ENCODE peak calls at places on chromosomes 7 and 10, in six cellular contexts. O is nephron progenitor cell, Z is endothelial cell, C is pancreas, J is endothelial cell of umbilical vein, D is Calu3. M is an unnamed sample.

GRCh38 chr10:118610577-118610976 is 15.1 kb upstream of the PRLHR start:
- DNase-seq in Z (no peak), J (no peak), D (no peak), C (no peak), O (no peak), M (no peak)

GRCh38 chr7:131056007-131056406 is 271.7 kb upstream of the MKLN1 start:
- DNase-seq in Z (no peak), O (no peak), J (no peak), D (no peak), C (no peak), M (no peak)

GRCh38 chr10:1136268-1136667 is 80.1 kb downstream of the WDR37 start:
- DNase-seq in Z (no peak), O (no peak), D (no peak), J (no peak), C (no peak), M (no peak)

GRCh38 chr10:80408198-80409085 is at the start of gene PRXL2A:
- DNase-seq in C (peak; percentile 92), D (peak; percentile 96), J (peak; percentile 90), Z (peak; percentile 91), O (peak; percentile 97), M (peak; percentile 95)

GRCh38 chr10:104318810-104319684 is 19.2 kb downstream of the ITPRIP start:
- DNase-seq in D (no peak), C (no peak), Z (no peak), J (no peak), O (no peak), M (no peak)

GRCh38 chr7:35241431-35241830 is 12.5 kb downstream of the TBX20 start:
- DNase-seq in C (no peak), Z (no peak), J (no peak), D (no peak), O (no peak), M (no peak)

GRCh38 chr7:99396914-99397631 is 11.3 kb downstream of the PDAP1 start:
- DNase-seq in C (no peak), O (no peak), Z (no peak), D (no peak), J (no peak), M (no peak)

GRCh38 chr7:45709168-45710034 is 135.2 kb downstream of the ADCY1 start:
- DNase-seq in C (no peak), O (no peak), D (no peak), J (no peak), Z (no peak), M (no peak)

GRCh38 chr10:81502677-81503359 is 372.2 kb upstream of the NRG3 start:
- DNase-seq in J (no peak), D (no peak), C (peak; percentile 64), O (no peak), Z (no peak), M (no peak)

GRCh38 chr7:137269240-137269639 is 74.3 kb downstream of the PTN start:
- DNase-seq in J (no peak), D (no peak), Z (no peak), C (no peak), O (no peak), M (no peak)

GRCh38 chr7:157012113-157012547 is 1.7 kb upstream of the MNX1 start:
- DNase-seq in D (no peak), O (no peak), J (no peak), C (no peak), Z (no peak), M (no peak)

GRCh38 chr10:33102071-33102470 is 144.0 kb upstream of the ITGB1 start:
- DNase-seq in O (no peak), C (no peak), J (no peak), Z (no peak), D (no peak), M (no peak)

GRCh38 chr10:106224676-106225075 is 939.8 kb downstream of the SORCS1 start:
- DNase-seq in D (no peak), O (no peak), Z (no peak), J (no peak), C (no peak), M (no peak)

GRCh38 chr10:48252354-48252650 is 22.2 kb downstream of the FRMPD2 start:
- DNase-seq in D (no peak), C (no peak), Z (no peak), J (no peak), O (no peak), M (no peak)

GRCh38 chr10:48249763-48250351 is 24.6 kb downstream of the FRMPD2 start:
- DNase-seq in O (no peak), Z (no peak), J (no peak), C (no peak), D (no peak), M (no peak)

GRCh38 chr10:48251152-48251524 is 23.4 kb downstream of the FRMPD2 start:
- DNase-seq in C (no peak), J (no peak), Z (no peak), D (no peak), O (no peak), M (no peak)

GRCh38 chr10:48253970-48254657 is 20.4 kb downstream of the FRMPD2 start:
- DNase-seq in Z (no peak), D (no peak), O (no peak), J (peak; percentile 78), C (no peak), M (no peak)

GRCh38 chr10:48251525-48252353 is 22.8 kb downstream of the FRMPD2 start:
- DNase-seq in C (no peak), Z (no peak), D (peak; percentile 17), O (peak; percentile 51), J (no peak), M (no peak)
- TF ChIP-seq CTCF in C (no peak), Z (no peak), D (no peak), O (no peak), J (no peak), M (no peak)

GRCh38 chr10:97117372-97117771 is 68.4 kb downstream of the SLIT1 start:
- DNase-seq in D (peak; percentile 30), Z (no peak), J (peak; percentile 17), C (no peak), O (no peak), M (no peak)
- TF ChIP-seq CTCF in D (peak; percentile 32), Z (peak; percentile 16), J (no peak), C (no peak), O (no peak), M (no peak)

GRCh38 chr10:48658243-48658888 is 26.3 kb upstream of the WDFY4 start:
- DNase-seq in D (peak; percentile 76), C (peak; percentile 86), J (peak; percentile 61), O (peak; percentile 85), Z (peak; percentile 82), M (peak; percentile 80)

GRCh38 chr10:48656928-48657327 is 27.7 kb upstream of the WDFY4 start:
- DNase-seq in D (no peak), O (no peak), C (peak; percentile 62), J (no peak), Z (no peak), M (no peak)

GRCh38 chr10:48661441-48661840 is 23.2 kb upstream of the WDFY4 start:
- DNase-seq in O (no peak), Z (no peak), D (no peak), J (no peak), C (no peak), M (no peak)

GRCh38 chr10:48658889-48659269 is 25.8 kb upstream of the WDFY4 start:
- DNase-seq in C (peak; percentile 54), J (no peak), Z (no peak), O (no peak), D (no peak), M (no peak)

DNA sequence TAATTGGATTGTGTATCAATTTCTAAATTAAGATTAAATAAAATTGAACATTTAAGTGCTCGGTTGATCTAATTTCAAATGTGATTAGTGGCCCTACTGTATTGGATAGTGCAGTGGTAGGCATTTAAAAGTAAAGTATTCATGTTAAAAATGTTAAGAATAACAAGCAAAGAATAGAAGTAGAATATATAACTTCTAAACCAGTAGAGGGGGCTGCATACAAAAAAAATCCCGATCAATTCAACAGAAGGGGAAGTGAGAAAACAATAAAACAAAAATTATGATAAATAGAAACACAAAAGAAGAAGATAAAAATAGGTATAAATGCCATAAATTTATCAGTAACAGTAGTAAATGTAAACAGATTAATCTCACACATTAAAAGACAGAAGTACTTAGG is 24.9 kb upstream of the WDFY4 start:
- DNase-seq in D (no peak), J (peak; percentile 14), Z (no peak), O (no peak), C (no peak), M (no peak)
- TF ChIP-seq CTCF in D (no peak), J (peak; percentile 18), Z (peak; percentile 68), O (peak; percentile 44), C (no peak), M (peak; percentile 61)

DNA sequence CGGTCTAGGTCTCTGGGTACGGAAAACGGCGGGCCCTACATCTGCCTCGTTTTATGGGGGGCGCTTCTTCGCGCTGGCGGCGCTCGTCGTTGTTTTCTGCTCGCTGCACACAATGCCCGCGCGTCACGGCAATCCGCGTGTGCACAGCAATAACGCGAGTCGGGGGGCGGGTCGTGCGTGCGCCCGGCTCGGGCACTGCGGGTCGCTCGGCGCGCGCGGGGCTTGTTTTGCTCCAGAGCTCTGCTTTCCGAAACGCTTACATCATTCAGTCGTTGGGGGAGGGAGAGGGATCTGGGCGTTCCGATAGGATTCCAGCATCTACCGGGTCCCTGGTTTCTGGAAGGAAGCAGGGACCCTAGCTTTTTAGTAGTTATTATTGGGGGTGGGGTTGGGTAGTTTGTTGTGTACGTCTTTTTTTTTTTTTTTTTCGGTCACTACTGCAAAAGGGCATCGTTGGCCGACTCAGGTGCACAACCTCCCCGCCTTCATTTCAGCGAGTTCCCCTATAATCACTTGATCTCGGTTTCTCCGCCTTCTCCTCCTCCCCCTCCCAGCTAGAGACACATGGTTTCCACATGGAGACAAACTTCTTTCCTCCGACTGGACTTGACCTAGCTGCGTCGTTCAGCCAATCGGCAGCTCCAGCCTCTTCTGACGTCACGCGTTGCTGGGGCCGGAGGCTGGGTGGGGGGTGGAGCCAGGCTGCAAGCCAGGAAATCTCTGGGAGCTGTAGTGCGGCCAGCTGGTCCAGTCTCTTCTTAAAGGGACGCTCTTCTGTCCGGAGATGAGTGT is 3.5 kb downstream of the MXI1 start:
- DNase-seq in J (peak; percentile 99), C (peak; percentile 98), Z (peak; percentile 95), D (peak; percentile 90), O (peak; percentile 96), M (peak; percentile 94)
- TF ChIP-seq CTCF in J (no peak), C (no peak), Z (no peak), D (no peak), O (no peak), M (no peak)